ENCODE peak calls at places on chromosomes 2 and 18, in six cellular contexts. O is non-pigmented ciliary epithelial cell, B is A549, M is Panc1, U is hypothalamus, A is Calu3. C is an unnamed sample.

GRCh38 chr18:12398625-12399024 is 9.1 kb upstream of the PRELID3A start:
- DNase-seq in O (no peak), B (no peak), M (no peak), U (no peak), A (no peak), C (no peak)

GRCh38 chr18:48186084-48186798 is 222.9 kb downstream of the ZBTB7C start:
- DNase-seq in O (no peak), B (no peak), M (no peak), U (no peak), A (no peak), C (no peak)

GRCh38 chr2:132670104-132670960 is at the start of gene LYPD1:
- DNase-seq in O (no peak), B (no peak), M (no peak), U (peak), A (peak), C (no peak)

GRCh38 chr2:102053096-102053495 is 61.3 kb downstream of the IL1R2 start:
- DNase-seq in O (no peak), B (no peak), M (no peak), U (no peak), A (no peak), C (no peak)

GRCh38 chr2:98334439-98335078 is 11.7 kb upstream of the CNGA3 start:
- DNase-seq in O (peak), B (peak), M (peak), U (no peak), A (no peak), C (peak)

GRCh38 chr2:229407170-229407569 is 136.1 kb upstream of the PID1 start:
- DNase-seq in O (peak), B (peak), M (peak), U (peak), A (peak), C (peak)

GRCh38 chr2:108912629-108912902 is 76.5 kb downstream of the EDAR start:
- DNase-seq in O (no peak), B (no peak), M (no peak), U (no peak), A (no peak), C (no peak)

GRCh38 chr2:29522951-29523669 is 398.3 kb downstream of the ALK start:
- DNase-seq in O (no peak), B (peak), M (no peak), U (no peak), A (peak), C (no peak)